ENCODE peak calls at places on chromosome 5, in four cellular contexts. E is H1, B is IMR-90, V is mesendoderm. L is an unnamed sample.

GRCh38 chr5:55418994-55419991 is 111.5 kb downstream of the MTREX start:
- DNase-seq in B (peak; percentile 60), V (peak; percentile 69), E (no peak), L (no peak)

GRCh38 chr5:116145416-116145815 is 60.6 kb downstream of the COMMD10 start:
- DNase-seq in V (peak; percentile 9), E (no peak), B (no peak), L (no peak)

GRCh38 chr5:121954086-121954485 is 7.7 kb upstream of the SRFBP1 start:
- DNase-seq in B (no peak), V (no peak), E (no peak), L (no peak)

GRCh38 chr5:178228609-178229008 is 4.0 kb downstream of the PHYKPL start:
- DNase-seq in E (no peak), B (no peak), V (no peak), L (no peak)

GRCh38 chr5:55308254-55308836 is 556 bp downstream of the MTREX start:
- DNase-seq in E (no peak), B (peak; percentile 19), V (peak; percentile 44), L (peak; percentile 5)

GRCh38 chr5:137146402-137146889 is 352.7 kb downstream of the SPOCK1 start:
- DNase-seq in E (no peak), B (peak; percentile 96), V (peak; percentile 89), L (no peak)

GRCh38 chr5:181263633-181264032 is 2.7 kb upstream of the TRIM52 start:
- DNase-seq in V (no peak), E (no peak), B (no peak), L (no peak)

GRCh38 chr5:23028445-23028844 is 175.3 kb upstream of the CDH12 start:
- DNase-seq in E (no peak), B (no peak), V (no peak), L (no peak)

GRCh38 chr5:66701244-66701643 is 105.1 kb downstream of the MAST4 start:
- DNase-seq in B (no peak), V (no peak), E (no peak), L (no peak)

GRCh38 chr5:142743677-142744441 is 26.3 kb upstream of the ARHGAP26 start:
- DNase-seq in E (no peak), V (peak; percentile 16), B (peak; percentile 31), L (no peak)

GRCh38 chr5:170402508-170402907 is 13.3 kb upstream of the KCNMB1 start:
- DNase-seq in E (no peak), B (no peak), V (no peak), L (no peak)

GRCh38 chr5:56309262-56309826 is 76.2 kb upstream of the ANKRD55 start:
- DNase-seq in B (peak; percentile 32), E (no peak), V (no peak), L (no peak)

GRCh38 chr5:14914193-14914592 is 42.6 kb upstream of the ANKH start:
- DNase-seq in V (no peak), B (no peak), E (no peak), L (no peak)

GRCh38 chr5:10434392-10434791 is 7.3 kb upstream of the ROPN1L start:
- DNase-seq in V (no peak), B (peak; percentile 80), E (no peak), L (no peak)

GRCh38 chr5:177539411-177539810 is 15.0 kb downstream of the FAM193B start:
- DNase-seq in E (no peak), B (peak; percentile 77), V (no peak), L (no peak)

GRCh38 chr5:22391956-22392355 is 461.2 kb downstream of the CDH12 start:
- DNase-seq in V (no peak), E (no peak), B (no peak), L (no peak)

GRCh38 chr5:88298425-88298824 is 29.8 kb upstream of the TMEM161B start:
- DNase-seq in B (peak; percentile 82), E (no peak), V (no peak), L (no peak)

GRCh38 chr5:74415695-74416102 is 224.8 kb downstream of the ENC1 start:
- DNase-seq in E (no peak), B (no peak), V (no peak), L (no peak)

GRCh38 chr5:102971693-102972293 is 148.1 kb downstream of the GIN1 start:
- DNase-seq in B (peak; percentile 70), E (no peak), V (peak; percentile 9), L (no peak)

GRCh38 chr5:177472460-177473441 is 683 bp downstream of the DBN1 start:
- DNase-seq in E (no peak), V (peak; percentile 56), B (no peak), L (peak; percentile 52)

GRCh38 chr5:68771221-68771620 is 322.6 kb upstream of the SLC30A5 start:
- DNase-seq in B (no peak), V (no peak), E (no peak), L (no peak)

GRCh38 chr5:169192572-169192971 is 108.4 kb downstream of the SLIT3 start:
- DNase-seq in B (no peak), E (no peak), V (no peak), L (no peak)

GRCh38 chr5:132060501-132061161 is at the start of gene IL3:
- DNase-seq in E (no peak), V (no peak), B (no peak), L (no peak)

GRCh38 chr5:176364765-176365662 is at the start of gene ARL10:
- DNase-seq in B (peak; percentile 20), V (peak; percentile 27), E (no peak), L (peak; percentile 46)

GRCh38 chr5:88515881-88516819 is 247.5 kb upstream of the TMEM161B start:
- DNase-seq in E (no peak), B (peak; percentile 50), V (no peak), L (no peak)

GRCh38 chr5:172149073-172149472 is 39.0 kb downstream of the STK10 start:
- DNase-seq in V (no peak), E (no peak), B (peak; percentile 89), L (no peak)

GRCh38 chr5:152673601-152674000 is 268.5 kb upstream of the NMUR2 start:
- DNase-seq in V (no peak), B (no peak), E (no peak), L (no peak)

GRCh38 chr5:119268387-119269060 is 87.3 kb upstream of the TNFAIP8 start:
- DNase-seq in E (peak; percentile 93), V (peak; percentile 97), B (peak; percentile 90), L (peak; percentile 87)

GRCh38 chr5:84249918-84250635 is 134.6 kb downstream of the EDIL3 start:
- DNase-seq in E (peak; percentile 15), V (peak; percentile 56), B (peak; percentile 79), L (peak; percentile 11)

GRCh38 chr5:138582959-138583358 is 7.8 kb upstream of the HSPA9 start:
- DNase-seq in B (no peak), V (no peak), E (no peak), L (no peak)

GRCh38 chr5:57082441-57083067 is 91.3 kb upstream of the GPBP1 start:
- DNase-seq in E (no peak), V (peak; percentile 51), B (peak; percentile 10), L (no peak)

GRCh38 chr5:60673329-60673728 is 26.6 kb downstream of the DEPDC1B start:
- DNase-seq in B (no peak), V (no peak), E (no peak), L (no peak)

GRCh38 chr5:9194509-9194908 is 351.4 kb downstream of the SEMA5A start:
- DNase-seq in B (peak; percentile 75), E (no peak), V (no peak), L (no peak)

DNA sequence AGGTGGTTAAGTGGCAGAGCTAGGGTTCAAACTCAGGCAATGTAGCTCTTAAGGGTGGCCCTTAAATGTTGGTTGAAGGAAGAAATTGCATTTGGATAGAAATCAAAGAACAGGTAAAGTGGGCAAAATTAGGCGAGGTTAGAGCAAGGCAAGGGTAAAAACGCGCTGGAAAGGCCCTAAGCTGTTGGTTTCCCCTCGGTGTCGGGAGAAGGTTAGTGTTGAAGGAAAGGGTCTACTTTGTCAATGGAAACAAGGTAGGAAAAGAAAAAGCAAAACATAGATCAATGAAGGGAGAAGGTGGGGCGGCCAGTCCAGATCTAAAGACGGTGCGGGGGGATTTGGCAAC is 431 bp downstream of the FASTKD3 start:
- DNase-seq in V (no peak), E (no peak), B (no peak), L (no peak)
- H3K27ac ChIP-seq in V (no peak overlapping the region), E (no peak overlapping the region), B (peak overlapping the region; percentile 61), L (no peak overlapping the region)

GRCh38 chr5:133222040-133222439 is 170.2 kb downstream of the HSPA4 start:
- DNase-seq in V (no peak), B (no peak), E (no peak), L (no peak)
- H2BK15ac ChIP-seq in V (no peak overlapping the region), B (peak overlapping the region; percentile 68), E (no peak overlapping the region), L (peak overlapping the region; percentile 60)

GRCh38 chr5:112415552-112415951 is 3.5 kb downstream of the EPB41L4A start:
- DNase-seq in B (no peak), E (no peak), V (no peak), L (no peak)
- H3K27ac ChIP-seq in B (no peak overlapping the region), E (no peak overlapping the region), V (no peak overlapping the region), L (no peak overlapping the region)

GRCh38 chr5:179301796-179302195 is 43.5 kb downstream of the ADAMTS2 start:
- DNase-seq in E (no peak), V (no peak), B (no peak), L (no peak)

GRCh38 chr5:179303801-179304200 is 41.5 kb downstream of the ADAMTS2 start:
- DNase-seq in B (no peak), E (no peak), V (no peak), L (no peak)

GRCh38 chr5:179301376-179301775 is 43.9 kb downstream of the ADAMTS2 start:
- DNase-seq in B (no peak), E (no peak), V (no peak), L (no peak)

GRCh38 chr5:179300834-179301233 is 44.4 kb downstream of the ADAMTS2 start:
- DNase-seq in E (no peak), B (no peak), V (no peak), L (no peak)

DNA sequence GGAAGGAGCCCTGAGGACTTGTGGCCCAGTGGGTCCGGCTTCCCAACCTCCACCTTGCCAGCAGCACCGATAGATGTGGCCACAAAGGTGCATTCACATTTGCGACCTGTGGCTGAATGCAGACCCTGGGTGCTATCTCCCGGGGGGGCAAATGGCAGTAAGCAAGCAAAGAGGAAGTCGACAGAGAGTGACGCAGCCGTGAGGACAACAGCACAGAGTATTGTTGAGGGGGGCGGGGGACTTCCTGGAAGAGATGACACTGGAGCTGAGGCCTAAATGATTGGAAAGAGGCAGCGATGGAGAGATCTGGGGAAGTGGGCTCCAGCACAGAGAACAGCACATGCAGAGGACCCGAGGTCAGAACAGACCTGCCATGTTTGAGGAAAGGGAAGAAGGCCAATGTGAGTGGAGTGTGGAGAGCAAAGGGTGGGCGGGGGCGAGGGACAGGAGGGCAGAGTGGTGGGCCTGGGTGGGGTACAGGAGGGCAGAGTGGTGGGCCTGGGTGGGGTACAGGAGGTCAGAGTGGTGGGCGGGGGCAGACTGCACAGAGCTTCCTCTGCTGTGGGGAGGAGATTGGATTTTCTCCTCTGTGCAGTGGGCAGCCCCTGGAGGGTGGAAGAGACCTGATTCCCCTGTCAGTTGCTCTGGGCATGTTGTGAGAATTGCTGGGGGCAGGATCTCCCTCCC is 42.6 kb downstream of the ADAMTS2 start:
- DNase-seq in B (no peak), V (no peak), E (no peak), L (no peak)
- H2BK15ac ChIP-seq in B (peak overlapping the region; percentile 84), V (no peak overlapping the region), E (no peak overlapping the region), L (no peak overlapping the region)

L was measured in neuronal stem cell.